ENCODE peak calls at places on chromosome 1, in five cellular contexts. P is mesendoderm, U is sigmoid colon, R is transverse colon, L is right cardiac atrium. W is an unnamed sample.

GRCh38 chr1:246295340-246295739 is 211.7 kb downstream of the SMYD3 start:
- DNase-seq in P (no peak), U (no peak), R (no peak), L (no peak), W (no peak)

GRCh38 chr1:195946500-195946899 is 661.7 kb downstream of the KCNT2 start:
- DNase-seq in P (no peak), U (no peak), R (no peak), L (no peak), W (no peak)

GRCh38 chr1:214791961-214792360 is 189.0 kb downstream of the CENPF start:
- DNase-seq in P (peak; percentile 3), U (no peak), R (no peak), L (no peak), W (no peak)

GRCh38 chr1:7549693-7550161 is 221.4 kb upstream of the VAMP3 start:
- DNase-seq in P (peak; percentile 35), U (no peak), R (no peak), L (no peak), W (no peak)

GRCh38 chr1:147541672-147542548 is 609 bp downstream of the BCL9 start:
- DNase-seq in P (peak; percentile 76), U (peak; percentile 85), R (peak; percentile 44), L (peak; percentile 77), W (peak; percentile 32)

GRCh38 chr1:172658871-172659453 is at the start of gene FASLG:
- DNase-seq in P (no peak), U (no peak), R (no peak), L (peak; percentile 50), W (no peak)

GRCh38 chr1:175981128-175981527 is 226.0 kb downstream of the COP1 start:
- DNase-seq in P (no peak), U (no peak), R (no peak), L (no peak), W (no peak)

GRCh38 chr1:54767526-54767925 is 3.2 kb upstream of the PARS2 start:
- DNase-seq in P (no peak), U (no peak), R (no peak), L (no peak), W (no peak)

GRCh38 chr1:195376190-195376589 is 1232.0 kb downstream of the KCNT2 start:
- DNase-seq in P (peak; percentile 1), U (no peak), R (no peak), L (no peak), W (no peak)

GRCh38 chr1:187491082-187491720 is 662.5 kb downstream of the PLA2G4A start:
- DNase-seq in P (no peak), U (no peak), R (no peak), L (no peak), W (no peak)

GRCh38 chr1:85836736-85837135 is 128.5 kb upstream of the ZNHIT6 start:
- DNase-seq in P (no peak), U (no peak), R (no peak), L (no peak), W (no peak)

GRCh38 chr1:231487019-231487418 is 41.5 kb upstream of the TSNAX start:
- DNase-seq in P (no peak), U (no peak), R (peak; percentile 10), L (no peak), W (no peak)

GRCh38 chr1:68301538-68301937 is 69.2 kb upstream of the WLS start:
- DNase-seq in P (no peak), U (no peak), R (no peak), L (no peak), W (no peak)

GRCh38 chr1:161206411-161207140 is 4.4 kb downstream of the NDUFS2 start:
- DNase-seq in P (no peak), U (no peak), R (no peak), L (peak; percentile 76), W (no peak)

GRCh38 chr1:177077734-177078489 is 86.6 kb downstream of the ASTN1 start:
- DNase-seq in P (no peak), U (no peak), R (no peak), L (no peak), W (no peak)

GRCh38 chr1:72567511-72567910 is 285.2 kb upstream of the NEGR1 start:
- DNase-seq in P (no peak), U (no peak), R (no peak), L (no peak), W (no peak)

GRCh38 chr1:53349369-53349705 is 21.5 kb upstream of the LRP8 start:
- DNase-seq in P (no peak), U (no peak), R (no peak), L (no peak), W (no peak)

GRCh38 chr1:234851450-234852438 is 241.8 kb upstream of the IRF2BP2 start:
- DNase-seq in P (peak; percentile 43), U (no peak), R (no peak), L (peak; percentile 60), W (no peak)

GRCh38 chr1:89022167-89022959 is at the start of gene GBP3:
- DNase-seq in P (no peak), U (no peak), R (no peak), L (no peak), W (no peak)

GRCh38 chr1:184118051-184118450 is 66.5 kb downstream of the TSEN15 start:
- DNase-seq in P (peak; percentile 13), U (no peak), R (no peak), L (no peak), W (no peak)

GRCh38 chr1:87869563-87869962 is 540.9 kb downstream of the LMO4 start:
- DNase-seq in P (no peak), U (no peak), R (no peak), L (no peak), W (no peak)

GRCh38 chr1:45880930-45881329 is 77.5 kb downstream of the MAST2 start:
- DNase-seq in P (no peak), U (no peak), R (no peak), L (no peak), W (no peak)

GRCh38 chr1:97412737-97413136 is 508.1 kb downstream of the DPYD start:
- DNase-seq in P (no peak), U (no peak), R (no peak), L (no peak), W (no peak)

GRCh38 chr1:151716771-151717631 is at the start of gene CELF3:
- DNase-seq in P (peak; percentile 85), U (no peak), R (no peak), L (no peak), W (no peak)
- H3K4me3 ChIP-seq in P (no peak within 1 kb of the TSS), U (no peak within 1 kb of the TSS), R (no peak within 1 kb of the TSS), L (no peak within 1 kb of the TSS), W (no peak within 1 kb of the TSS)

GRCh38 chr1:17096584-17096983 is 22.7 kb downstream of the PADI2 start:
- DNase-seq in P (no peak), U (no peak), R (no peak), L (no peak), W (no peak)

GRCh38 chr1:17097787-17098186 is 21.5 kb downstream of the PADI2 start:
- DNase-seq in P (no peak), U (no peak), R (no peak), L (no peak), W (no peak)

GRCh38 chr1:17097125-17097524 is 22.1 kb downstream of the PADI2 start:
- DNase-seq in P (no peak), U (no peak), R (no peak), L (no peak), W (no peak)

GRCh38 chr1:17099941-17100340 is 19.3 kb downstream of the PADI2 start:
- DNase-seq in P (no peak), U (no peak), R (no peak), L (no peak), W (no peak)

GRCh38 chr1:17098440-17099317 is 20.6 kb downstream of the PADI2 start:
- DNase-seq in P (no peak), U (no peak), R (no peak), L (no peak), W (no peak)
- H3K27me3 ChIP-seq in P (no peaks in the 10 kb centered on the region), U (no peaks in the 10 kb centered on the region), R (no peaks in the 10 kb centered on the region), L (no peaks in the 10 kb centered on the region), W (no peaks in the 10 kb centered on the region)

DNA sequence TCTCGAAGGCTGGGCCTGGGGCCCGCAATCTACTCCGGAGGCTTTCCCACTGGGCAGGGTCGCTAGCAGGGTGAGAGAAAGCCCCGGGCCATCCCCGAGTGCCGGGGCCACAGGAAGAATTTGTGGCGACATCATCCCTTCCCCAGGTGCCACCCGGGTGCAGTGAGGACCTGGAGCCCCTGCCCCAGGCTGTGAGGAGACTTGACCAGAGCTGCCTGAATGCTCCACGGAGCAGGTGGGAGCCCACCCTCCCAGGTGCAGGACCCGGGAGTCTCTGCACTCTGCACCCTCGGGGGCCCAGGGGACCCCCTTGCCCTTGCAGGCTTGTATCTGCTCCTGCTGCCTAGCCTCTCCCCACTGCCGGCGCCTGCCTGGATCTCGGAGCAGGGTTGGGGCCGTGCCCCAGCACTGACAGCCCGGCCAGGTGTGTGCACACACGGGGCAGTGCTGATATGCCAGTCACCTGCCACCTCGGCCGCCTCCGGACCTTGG is 67.5 kb upstream of the RGS7 start:
- DNase-seq in P (no peak), U (no peak), R (no peak), L (no peak), W (no peak)
- H3K4me3 ChIP-seq in P (no peak overlapping the region), U (peak overlapping the region; percentile 43), R (peak overlapping the region; percentile 29), L (no peak overlapping the region), W (no peak overlapping the region)

GRCh38 chr1:229161740-229162139 is 109.2 kb upstream of the RAB4A start:
- DNase-seq in P (no peak), U (no peak), R (no peak), L (no peak), W (no peak)
- H3K27me3 ChIP-seq in P (no peaks in the 10 kb centered on the region), U (no peaks in the 10 kb centered on the region), R (no peaks in the 10 kb centered on the region), L (no peaks in the 10 kb centered on the region), W (no peaks in the 10 kb centered on the region)

DNA sequence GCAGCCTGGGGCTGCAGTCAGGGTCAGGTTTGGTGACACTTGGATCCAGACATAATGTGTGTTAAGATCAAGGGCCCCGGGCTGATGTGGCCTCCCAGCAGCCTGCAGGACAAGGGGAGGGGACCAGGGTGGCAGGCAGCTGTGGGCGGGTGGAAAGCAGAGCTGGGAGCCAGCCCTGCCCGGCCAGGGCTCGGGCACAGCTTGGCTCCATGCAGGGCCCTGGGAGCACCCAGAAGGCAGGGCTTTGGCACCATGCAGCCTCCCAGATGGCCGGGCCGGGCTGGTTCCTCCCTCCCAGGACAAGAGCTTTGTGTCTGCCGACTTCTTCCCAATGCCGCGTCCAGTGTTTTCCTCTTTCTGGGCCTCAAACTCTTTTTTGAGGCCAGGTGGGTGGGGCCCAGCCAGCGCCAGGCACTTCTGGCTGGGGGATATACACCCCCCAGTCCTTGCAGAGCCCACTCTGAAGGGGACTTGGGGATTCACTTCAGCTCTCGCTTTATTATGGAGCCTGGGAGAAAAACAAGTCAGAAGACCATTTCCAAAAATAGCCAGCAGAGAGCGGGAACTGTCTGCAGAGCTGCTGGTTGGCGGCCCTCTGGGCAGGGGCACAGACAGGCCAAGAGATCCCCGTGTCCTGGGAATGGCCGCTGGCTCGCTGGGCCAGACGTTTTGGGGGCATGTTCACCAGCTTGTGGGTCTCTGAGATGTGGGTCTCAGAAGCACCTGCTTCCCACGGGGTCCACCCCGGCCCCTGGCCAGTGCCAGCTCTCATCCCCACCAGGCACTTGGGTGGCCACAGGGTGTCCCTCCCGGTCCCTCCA is 103.8 kb upstream of the ARHGEF16 start:
- DNase-seq in P (no peak), U (peak; percentile 81), R (no peak), L (peak; percentile 83), W (no peak)
- H3K4me3 ChIP-seq in P (no peak overlapping the region), U (no peak overlapping the region), R (no peak overlapping the region), L (no peak overlapping the region), W (no peak overlapping the region)

W was measured in CD8-positive, alpha-beta T cell.